ENCODE peak calls at places on chromosomes 16 and 17, in four cellular contexts. X, T, D and Q are unnamed samples.

GRCh38 chr17:39774043-39774442 is 36.3 kb downstream of the GRB7 start:
- DNase-seq in X (no peak), T (no peak), D (no peak), Q (no peak)

GRCh38 chr17:5508855-5509254 is 22.5 kb downstream of the MIS12 start:
- DNase-seq in X (no peak), T (no peak), D (no peak), Q (no peak)

GRCh38 chr16:31253642-31254045 is 6.1 kb upstream of the ITGAM start:
- DNase-seq in X (no peak), T (no peak), D (peak), Q (peak)

GRCh38 chr16:87856796-87857228 is 12.5 kb downstream of the SLC7A5 start:
- DNase-seq in X (no peak), T (no peak), D (peak), Q (no peak)

GRCh38 chr17:11848330-11848729 is 148.9 kb downstream of the ZNF18 start:
- DNase-seq in X (no peak), T (no peak), D (no peak), Q (no peak)

GRCh38 chr16:35188288-35189155 is 1729.1 kb downstream of the TP53TG3F start:
- DNase-seq in X (no peak), T (no peak), D (no peak), Q (no peak)

GRCh38 chr17:48048321-48049140 is at the start of gene NFE2L1:
- DNase-seq in X (no peak), T (no peak), D (peak), Q (peak)

GRCh38 chr17:50953831-50954601 is 87.9 kb upstream of the TOB1 start:
- DNase-seq in X (no peak), T (no peak), D (peak), Q (no peak)

GRCh38 chr16:86221085-86221484 is 289.2 kb upstream of the FOXF1 start:
- DNase-seq in X (no peak), T (no peak), D (no peak), Q (no peak)

GRCh38 chr17:76124582-76125390 is 16.3 kb downstream of the FOXJ1 start:
- DNase-seq in X (no peak), T (no peak), D (no peak), Q (no peak)

GRCh38 chr17:45372325-45372869 is 55.6 kb upstream of the MAP3K14 start:
- DNase-seq in X (no peak), T (no peak), D (no peak), Q (no peak)

GRCh38 chr17:71631483-71631882 is 489.3 kb upstream of the SOX9 start:
- DNase-seq in X (no peak), T (no peak), D (no peak), Q (no peak)

GRCh38 chr16:86383488-86384262 is 126.7 kb upstream of the FOXF1 start:
- DNase-seq in X (no peak), T (no peak), D (no peak), Q (no peak)

GRCh38 chr16:77450790-77451487 is 16.1 kb upstream of the ADAMTS18 start:
- DNase-seq in X (no peak), T (no peak), D (no peak), Q (no peak)

GRCh38 chr17:2416010-2416734 is 15.3 kb upstream of the MNT start:
- DNase-seq in X (peak), T (peak), D (peak), Q (peak)

GRCh38 chr17:164536-165235 is 16.8 kb downstream of the DOC2B start:
- DNase-seq in X (no peak), T (no peak), D (no peak), Q (no peak)

GRCh38 chr16:52389045-52389444 is 157.9 kb downstream of the TOX3 start:
- DNase-seq in X (no peak), T (no peak), D (no peak), Q (no peak)

GRCh38 chr17:36546418-36547093 is 1.8 kb downstream of the GGNBP2 start:
- DNase-seq in X (no peak), T (no peak), D (no peak), Q (no peak)

GRCh38 chr17:74240637-74241036 is 27.3 kb downstream of the TTYH2 start:
- DNase-seq in X (no peak), T (no peak), D (no peak), Q (no peak)

GRCh38 chr16:87056083-87056482 is 261.1 kb downstream of the C16orf95 start:
- DNase-seq in X (no peak), T (no peak), D (no peak), Q (no peak)

GRCh38 chr17:75084039-75084660 is 3.6 kb upstream of the SLC16A5 start:
- DNase-seq in X (no peak), T (no peak), D (no peak), Q (no peak)

GRCh38 chr16:62253926-62254325 is 217.7 kb upstream of the CDH8 start:
- DNase-seq in X (no peak), T (no peak), D (no peak), Q (no peak)

GRCh38 chr17:14737984-14738651 is 437.2 kb downstream of the HS3ST3B1 start:
- DNase-seq in X (no peak), T (no peak), D (peak), Q (peak)

GRCh38 chr17:8243827-8244226 is 4.0 kb downstream of the CTC1 start:
- DNase-seq in X (peak), T (peak), D (no peak), Q (no peak)

GRCh38 chr16:22670551-22670970 is 143.4 kb upstream of the HS3ST2 start:
- DNase-seq in X (peak), T (no peak), D (no peak), Q (no peak)

GRCh38 chr16:3542153-3542550 is 35.1 kb downstream of the NLRC3 start:
- DNase-seq in X (no peak), T (no peak), D (no peak), Q (no peak)

GRCh38 chr17:77527394-77527793 is 386.6 kb downstream of the SEC14L1 start:
- DNase-seq in X (no peak), T (no peak), D (no peak), Q (no peak)

GRCh38 chr17:28727727-28728363 is 743 bp upstream of the NEK8 start:
- DNase-seq in X (peak), T (peak), D (peak), Q (peak)

GRCh38 chr17:32803544-32803943 is 73.4 kb downstream of the MYO1D start:
- DNase-seq in X (no peak), T (no peak), D (no peak), Q (no peak)

GRCh38 chr16:8963010-8963824 is 489 bp downstream of the USP7 start:
- DNase-seq in X (peak), T (no peak), D (peak), Q (no peak)

GRCh38 chr17:4739122-4740024 is at the start of the genes CXCL16 and ZMYND15:
- DNase-seq in X (peak), T (peak), D (peak), Q (peak)

DNA sequence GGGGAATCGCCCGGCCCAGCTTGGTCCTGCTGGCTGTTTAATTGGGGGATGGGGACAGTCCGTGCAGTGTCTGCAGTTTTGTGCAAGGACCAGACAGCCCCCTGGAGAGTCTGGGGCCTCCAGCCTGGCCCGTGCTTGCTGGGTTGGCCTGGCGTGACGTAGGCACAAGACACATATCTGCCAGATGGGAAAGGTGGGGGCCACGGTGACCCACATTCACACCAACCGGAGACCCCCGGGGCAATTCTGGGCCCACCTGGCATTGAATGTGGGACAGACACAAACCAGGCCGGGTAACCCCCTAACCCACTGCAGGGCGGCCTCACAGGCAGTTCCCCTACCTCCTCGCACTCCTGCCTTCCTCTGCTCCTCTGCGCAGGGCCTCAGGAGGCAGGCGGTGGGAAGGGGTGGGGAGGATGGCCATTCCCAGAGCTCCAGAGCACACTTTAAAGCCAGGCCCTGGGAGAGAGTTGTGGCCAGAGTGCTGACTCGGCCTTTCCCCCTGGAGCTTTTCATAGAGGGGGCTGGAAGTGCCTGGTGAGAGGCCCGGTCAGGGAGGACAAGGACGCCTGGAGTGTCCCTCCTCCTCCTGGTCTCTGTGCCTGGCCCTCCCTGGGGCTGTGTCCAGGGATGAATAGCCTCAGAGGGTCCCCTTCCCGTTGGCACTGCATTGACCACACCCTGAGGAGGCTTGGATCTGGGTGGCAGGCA is 1.5 kb downstream of the MRC2 start:
- DNase-seq in X (no peak), T (no peak), D (peak), Q (no peak)
- H3K4me3 ChIP-seq in X (no peak), T (no peak), D (peak), Q (no peak)

DNA sequence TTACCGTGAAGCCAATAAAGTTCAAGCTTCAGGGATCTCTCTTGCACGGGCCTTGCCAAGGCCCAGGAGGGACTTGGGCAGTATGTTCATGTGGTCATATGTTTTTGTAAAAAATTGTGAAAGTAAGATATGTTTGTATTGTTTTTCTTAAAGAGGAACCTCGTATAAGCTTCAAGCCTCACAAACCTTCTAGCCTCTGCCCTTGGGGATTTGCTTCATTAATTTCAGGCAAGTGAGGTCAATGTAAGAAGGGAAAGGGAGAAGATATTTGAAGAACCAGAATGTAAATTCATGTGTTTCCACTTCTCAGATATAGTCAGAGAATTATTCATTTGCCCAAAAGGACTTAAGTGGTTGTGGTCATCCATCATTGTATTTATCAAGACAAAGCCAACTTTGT is 6.1 kb downstream of the SSTR2 start:
- DNase-seq in X (no peak), T (no peak), D (no peak), Q (no peak)
- H3K4me3 ChIP-seq in X (no peak), T (no peak), D (no peak), Q (no peak)

GRCh38 chr17:31549121-31549524 is 157.6 kb downstream of the RAB11FIP4 start:
- DNase-seq in X (no peak), T (no peak), D (no peak), Q (no peak)
- H3K4me3 ChIP-seq in X (peak), T (peak), D (peak), Q (peak)

GRCh38 chr17:17851101-17851500 is 14.3 kb upstream of the SREBF1 start:
- DNase-seq in X (no peak), T (no peak), D (no peak), Q (no peak)

GRCh38 chr17:17848311-17848710 is 11.5 kb upstream of the SREBF1 start:
- DNase-seq in X (no peak), T (no peak), D (no peak), Q (no peak)

GRCh38 chr17:17849147-17849820 is 12.5 kb upstream of the SREBF1 start:
- DNase-seq in X (peak), T (peak), D (peak), Q (peak)

GRCh38 chr17:17851603-17852002 is 14.8 kb upstream of the SREBF1 start:
- DNase-seq in X (no peak), T (no peak), D (no peak), Q (no peak)

GRCh38 chr17:17849863-17850373 is 13.1 kb upstream of the SREBF1 start:
- DNase-seq in X (peak), T (peak), D (peak), Q (no peak)
- H3K4me3 ChIP-seq in X (no peak), T (peak), D (no peak), Q (no peak)